ENCODE peak calls at places on chromosome 1, in seven cellular contexts. G, R, T, U, A, M and J are unnamed samples.
A peak's percentile ranks its signal among the peaks of the same experiment; 100 is the strongest.

GRCh38 chr1:59568158-59568935 is 246.4 kb upstream of the HOOK1 start:
- DNase-seq in G (no peak), R (no peak), T (no peak), U (no peak), A (no peak), M (no peak), J (peak; percentile 39)

GRCh38 chr1:19654886-19655717 is 9.6 kb upstream of the HTR6 start:
- DNase-seq in G (no peak), R (no peak), T (no peak), U (no peak), A (no peak), M (no peak), J (no peak)

GRCh38 chr1:206041640-206042039 is 11.3 kb upstream of the RHEX start:
- DNase-seq in G (peak; percentile 25), R (no peak), T (no peak), U (no peak), A (peak; percentile 55), M (no peak), J (peak; percentile 25)

GRCh38 chr1:35661474-35661795 is 20.1 kb upstream of the PSMB2 start:
- DNase-seq in G (no peak), R (no peak), T (no peak), U (no peak), A (no peak), M (no peak), J (no peak)

GRCh38 chr1:9376886-9377333 is 84.2 kb downstream of the SPSB1 start:
- DNase-seq in G (no peak), R (no peak), T (no peak), U (no peak), A (no peak), M (no peak), J (no peak)

GRCh38 chr1:28064064-28064463 is 24.3 kb downstream of the EYA3 start:
- DNase-seq in G (no peak), R (no peak), T (no peak), U (no peak), A (no peak), M (no peak), J (no peak)

GRCh38 chr1:100184536-100184935 is 6.5 kb upstream of the LRRC39 start:
- DNase-seq in G (no peak), R (peak; percentile 5), T (no peak), U (no peak), A (no peak), M (peak; percentile 23), J (no peak)

GRCh38 chr1:15700510-15700909 is 16.4 kb downstream of the PLEKHM2 start:
- DNase-seq in G (no peak), R (no peak), T (no peak), U (no peak), A (no peak), M (no peak), J (no peak)

GRCh38 chr1:185821612-185822385 is 87.6 kb downstream of the HMCN1 start:
- DNase-seq in G (no peak), R (peak; percentile 5), T (no peak), U (no peak), A (no peak), M (no peak), J (no peak)

GRCh38 chr1:61046434-61046833 is 35.9 kb upstream of the NFIA start:
- DNase-seq in G (no peak), R (no peak), T (no peak), U (no peak), A (no peak), M (no peak), J (no peak)

GRCh38 chr1:145782166-145783099 is 41.5 kb downstream of the RNF115 start:
- DNase-seq in G (no peak), R (no peak), T (peak; percentile 77), U (peak; percentile 69), A (no peak), M (no peak), J (peak; percentile 46)

GRCh38 chr1:66711420-66711819 is 40.8 kb upstream of the DYNLT5 start:
- DNase-seq in G (peak; percentile 25), R (no peak), T (no peak), U (no peak), A (no peak), M (no peak), J (no peak)

GRCh38 chr1:148160421-148161251 is 8.6 kb upstream of the NBPF11 start:
- DNase-seq in G (peak; percentile 14), R (no peak), T (no peak), U (no peak), A (no peak), M (no peak), J (no peak)
- TF ChIP-seq JUND in G (no peak), R (no peak), T (no peak), U (no peak), A (no peak), M (no peak), J (no peak)

GRCh38 chr1:224726783-224727182 is 110.7 kb downstream of the CNIH3 start:
- DNase-seq in G (no peak), R (peak; percentile 10), T (no peak), U (no peak), A (no peak), M (no peak), J (no peak)
- TF ChIP-seq JUND in G (peak; percentile 35), R (peak; percentile 62), T (no peak), U (no peak), A (no peak), M (no peak), J (no peak)

GRCh38 chr1:175377394-175377793 is 184.8 kb upstream of the KIAA0040 start:
- DNase-seq in G (peak; percentile 31), R (no peak), T (no peak), U (no peak), A (no peak), M (no peak), J (no peak)

GRCh38 chr1:175373786-175374623 is 181.4 kb upstream of the KIAA0040 start:
- DNase-seq in G (peak; percentile 77), R (peak; percentile 66), T (peak; percentile 13), U (peak; percentile 16), A (peak; percentile 85), M (no peak), J (peak; percentile 42)

DNA sequence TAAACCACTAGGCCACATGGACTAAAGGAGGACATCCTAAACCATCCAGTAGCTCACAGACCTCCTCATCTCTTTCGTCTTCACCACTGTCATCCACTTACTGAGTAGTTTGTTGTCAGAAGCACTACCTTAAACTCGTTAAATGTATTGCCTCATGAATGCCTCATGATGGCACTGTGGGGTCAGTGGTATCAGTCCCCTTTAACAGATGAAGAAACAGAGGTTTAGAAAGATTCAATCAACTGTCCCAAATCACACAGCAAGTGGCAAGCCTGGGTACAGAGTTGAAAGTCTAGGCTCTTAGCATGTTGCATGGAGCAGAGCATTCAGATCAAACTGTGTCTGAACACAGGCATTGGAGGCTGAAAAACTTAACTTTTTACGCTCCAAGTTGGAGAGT is 183.6 kb upstream of the KIAA0040 start:
- DNase-seq in G (peak; percentile 36), R (peak; percentile 61), T (peak; percentile 26), U (peak; percentile 2), A (no peak), M (no peak), J (peak; percentile 58)
- TF ChIP-seq JUND in G (no peak), R (no peak), T (no peak), U (no peak), A (no peak), M (no peak), J (no peak)

GRCh38 chr1:187605736-187606135 is 777.0 kb downstream of the PLA2G4A start:
- DNase-seq in G (no peak), R (no peak), T (no peak), U (no peak), A (no peak), M (no peak), J (no peak)
- TF ChIP-seq JUND in G (no peak), R (no peak), T (no peak), U (no peak), A (no peak), M (no peak), J (no peak)

GRCh38 chr1:172746091-172746949 is 87.4 kb downstream of the FASLG start:
- DNase-seq in G (no peak), R (peak; percentile 66), T (peak; percentile 91), U (peak; percentile 66), A (no peak), M (peak; percentile 70), J (peak; percentile 22)
- TF ChIP-seq JUND in G (peak; percentile 86), R (peak; percentile 93), T (peak; percentile 97), U (no peak), A (no peak), M (peak; percentile 52), J (peak; percentile 57)

DNA sequence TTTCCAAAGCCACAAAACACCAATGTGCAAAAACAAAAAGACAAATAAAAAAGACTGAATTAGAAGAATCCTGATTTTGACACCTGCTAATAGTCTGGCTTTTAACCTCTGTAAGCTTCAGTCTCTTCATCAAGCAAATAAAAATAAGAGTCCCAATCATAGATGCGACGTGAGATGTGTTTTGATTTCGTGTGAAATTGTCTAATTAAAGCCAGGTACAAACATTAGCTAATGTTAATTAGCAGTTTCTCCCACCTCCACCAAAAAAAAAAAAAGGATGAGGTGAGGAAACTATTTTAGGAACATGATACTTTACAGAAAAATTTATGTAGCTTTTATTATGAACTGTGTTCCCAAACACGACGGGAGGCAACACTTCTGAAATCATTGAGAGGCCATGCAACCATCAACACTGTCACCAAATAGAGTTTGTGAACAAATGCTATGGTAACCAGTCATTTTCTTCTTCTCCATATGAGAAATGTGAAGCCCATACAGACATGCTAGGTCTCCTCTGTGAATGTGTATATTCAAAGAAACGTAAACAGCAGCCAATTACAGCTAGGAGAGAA is 6.7 kb upstream of the EVI5 start:
- DNase-seq in G (no peak), R (peak; percentile 32), T (no peak), U (no peak), A (no peak), M (no peak), J (no peak)
- TF ChIP-seq JUND in G (no peak), R (no peak), T (no peak), U (no peak), A (no peak), M (no peak), J (no peak)

GRCh38 chr1:7583291-7584096 is 187.6 kb upstream of the VAMP3 start:
- DNase-seq in G (no peak), R (no peak), T (no peak), U (no peak), A (no peak), M (no peak), J (no peak)

GRCh38 chr1:7579831-7580804 is 191.0 kb upstream of the VAMP3 start:
- DNase-seq in G (no peak), R (no peak), T (no peak), U (no peak), A (no peak), M (no peak), J (no peak)

GRCh38 chr1:7580923-7581753 is 190.0 kb upstream of the VAMP3 start:
- DNase-seq in G (no peak), R (no peak), T (no peak), U (no peak), A (no peak), M (no peak), J (no peak)

GRCh38 chr1:7582439-7582972 is 188.6 kb upstream of the VAMP3 start:
- DNase-seq in G (no peak), R (peak; percentile 17), T (no peak), U (no peak), A (no peak), M (no peak), J (no peak)

DNA sequence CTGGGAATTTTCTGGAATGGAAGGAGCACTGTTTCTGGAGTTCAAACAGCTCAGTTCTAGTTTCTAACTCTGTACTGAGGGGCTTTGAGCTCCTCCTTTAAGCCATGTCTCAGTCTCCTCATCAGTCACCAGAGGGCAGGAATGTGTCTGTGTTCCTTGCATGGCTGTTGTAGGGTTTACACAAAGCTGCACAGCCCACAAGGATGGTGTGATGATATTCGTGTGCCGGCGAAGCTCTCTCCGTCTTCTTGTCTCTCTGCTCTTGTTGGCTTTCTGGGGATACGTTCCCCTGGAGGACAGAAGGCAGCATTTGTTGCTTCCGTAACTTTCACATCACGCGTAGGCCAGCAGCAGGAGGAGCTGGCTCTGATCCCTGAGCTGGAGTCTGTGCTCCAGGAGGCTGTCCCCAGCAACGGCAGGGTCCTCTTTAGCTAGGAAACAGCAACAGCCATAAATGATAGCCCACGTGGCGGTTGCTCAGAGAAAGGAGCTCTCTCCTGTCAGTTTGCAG is 189.3 kb upstream of the VAMP3 start:
- DNase-seq in G (no peak), R (no peak), T (no peak), U (no peak), A (no peak), M (no peak), J (no peak)
- TF ChIP-seq JUND in G (no peak), R (no peak), T (no peak), U (no peak), A (no peak), M (no peak), J (no peak)